ENCODE peak calls at places on chromosomes 13 and 19, in four cellular contexts. N, X, A and M are unnamed samples. For H3K36me3, the result is how much of the 10 kb centered on the place peaks cover.

GRCh38 chr19:30049844-30050667 is 108.0 kb downstream of the URI1 start:
- DNase-seq in N (no peak), X (no peak), A (no peak), M (no peak)

GRCh38 chr19:58350871-58351557 is 2.3 kb downstream of the A1BG start:
- DNase-seq in N (no peak), X (no peak), A (no peak), M (no peak)

GRCh38 chr13:21853779-21854178 is 182.9 kb downstream of the FGF9 start:
- DNase-seq in N (no peak), X (no peak), A (no peak), M (no peak)

GRCh38 chr13:41694902-41695301 is 237.6 kb downstream of the RGCC start:
- DNase-seq in N (peak), X (peak), A (peak), M (no peak)

GRCh38 chr19:51457351-51458013 is 772 bp downstream of the SIGLEC8 start:
- DNase-seq in N (no peak), X (no peak), A (no peak), M (no peak)

GRCh38 chr13:51825165-51825592 is 19.8 kb downstream of the TMEM272 start:
- DNase-seq in N (no peak), X (no peak), A (peak), M (no peak)

GRCh38 chr13:50691176-50691681 is 152.3 kb downstream of the DLEU7 start:
- DNase-seq in N (no peak), X (no peak), A (no peak), M (no peak)

GRCh38 chr19:40221858-40222619 is 3.9 kb upstream of the TTC9B start:
- DNase-seq in N (peak), X (peak), A (peak), M (peak)

GRCh38 chr19:16027528-16027927 is 48.8 kb upstream of the TPM4 start:
- DNase-seq in N (no peak), X (no peak), A (no peak), M (no peak)

GRCh38 chr13:110471156-110471832 is 90.2 kb downstream of the RAB20 start:
- DNase-seq in N (no peak), X (no peak), A (no peak), M (no peak)

GRCh38 chr19:36528921-36529518 is 949 bp upstream of the ZNF260 start:
- DNase-seq in N (no peak), X (no peak), A (peak), M (no peak)

GRCh38 chr13:98451676-98452105 is 125.2 kb downstream of the STK24 start:
- DNase-seq in N (no peak), X (peak), A (no peak), M (no peak)

GRCh38 chr19:42255766-42256750 is 1.1 kb upstream of the ERF start:
- DNase-seq in N (no peak), X (peak), A (no peak), M (no peak)

GRCh38 chr13:81051873-81052272 is 710.9 kb upstream of the SPRY2 start:
- DNase-seq in N (no peak), X (no peak), A (no peak), M (no peak)

GRCh38 chr13:41061914-41062837 is 867 bp downstream of the WBP4 start:
- DNase-seq in N (no peak), X (no peak), A (no peak), M (no peak)

GRCh38 chr13:106432636-106433035 is 102.8 kb downstream of the EFNB2 start:
- DNase-seq in N (no peak), X (no peak), A (no peak), M (no peak)

GRCh38 chr13:27510082-27510481 is 59.7 kb upstream of the MTIF3 start:
- DNase-seq in N (no peak), X (no peak), A (no peak), M (no peak)

GRCh38 chr19:16209266-16209665 is 11.6 kb downstream of the AP1M1 start:
- DNase-seq in N (no peak), X (no peak), A (no peak), M (no peak)

GRCh38 chr19:2561221-2561620 is 85.3 kb downstream of the GADD45B start:
- DNase-seq in N (no peak), X (no peak), A (no peak), M (no peak)

GRCh38 chr19:10138879-10139795 is 19.4 kb upstream of the EIF3G start:
- DNase-seq in N (no peak), X (no peak), A (no peak), M (no peak)

GRCh38 chr19:17183858-17184271 is 31.3 kb upstream of the USE1 start:
- DNase-seq in N (no peak), X (no peak), A (peak), M (peak)

GRCh38 chr19:46390866-46391265 is 22.5 kb downstream of the CCDC8 start:
- DNase-seq in N (no peak), X (no peak), A (no peak), M (no peak)

GRCh38 chr19:13172335-13173128 is 22.3 kb downstream of the IER2 start:
- DNase-seq in N (peak), X (peak), A (no peak), M (peak)

GRCh38 chr19:16896913-16897571 is 8.2 kb downstream of the F2RL3 start:
- DNase-seq in N (peak), X (peak), A (peak), M (no peak)

GRCh38 chr13:32206097-32206740 is 108.9 kb downstream of the ZAR1L start:
- DNase-seq in N (no peak), X (no peak), A (no peak), M (no peak)

GRCh38 chr13:91045351-91046034 is 302.0 kb upstream of the MIR17HG start:
- DNase-seq in N (no peak), X (no peak), A (peak), M (no peak)

GRCh38 chr13:30367296-30367695 is 55.0 kb upstream of the UBE2L5 start:
- DNase-seq in N (no peak), X (no peak), A (no peak), M (no peak)

GRCh38 chr19:18859676-18860301 is 28.0 kb downstream of the UPF1 start:
- DNase-seq in N (no peak), X (no peak), A (no peak), M (no peak)

GRCh38 chr19:56066152-56067023 is 54.7 kb downstream of the ZNF787 start:
- DNase-seq in N (peak), X (peak), A (peak), M (peak)

GRCh38 chr13:95235199-95235726 is 66.0 kb downstream of the ABCC4 start:
- DNase-seq in N (no peak), X (no peak), A (no peak), M (no peak)

GRCh38 chr13:26991508-26992181 is 180.0 kb downstream of the USP12 start:
- DNase-seq in N (no peak), X (no peak), A (no peak), M (no peak)

GRCh38 chr13:99501952-99502310 is 659 bp downstream of the TM9SF2 start:
- DNase-seq in N (peak), X (no peak), A (peak), M (no peak)

GRCh38 chr19:48738557-48739399 is 1.6 kb downstream of the RASIP1 start:
- DNase-seq in N (peak), X (peak), A (peak), M (peak)

GRCh38 chr19:52048604-52049493 is at the start of gene ZNF432:
- DNase-seq in N (peak), X (peak), A (no peak), M (peak)

GRCh38 chr19:31270897-31271568 is 78.2 kb downstream of the TSHZ3 start:
- DNase-seq in N (no peak), X (peak), A (no peak), M (no peak)

DNA sequence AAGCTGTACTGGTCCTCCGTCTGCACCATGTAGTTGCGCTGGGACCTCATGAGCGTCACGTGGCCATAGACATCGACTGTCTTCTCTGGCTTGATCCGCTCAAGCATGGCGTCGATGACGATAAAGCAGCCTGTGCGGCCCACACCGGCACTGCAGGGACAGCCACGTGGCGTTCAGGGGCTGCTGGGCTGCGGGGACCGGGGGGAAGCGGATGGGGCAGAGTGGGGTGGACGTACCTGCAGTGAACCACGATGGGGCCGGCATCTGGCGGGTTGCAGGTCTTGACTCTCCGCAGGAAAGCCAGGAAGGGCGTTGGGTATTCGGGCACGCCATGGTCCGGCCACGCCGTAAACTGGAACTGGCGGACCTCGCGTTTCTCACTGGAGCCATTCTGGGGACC is 128.5 kb downstream of the PTPRS start:
- DNase-seq in N (no peak), X (no peak), A (no peak), M (no peak)
- H3K36me3 ChIP-seq in N (half or more), X (half or more), A (half or more), M (under half)

GRCh38 chr19:343451-343931 is 1.1 kb downstream of the MIER2 start:
- DNase-seq in N (no peak), X (no peak), A (peak), M (no peak)

GRCh38 chr19:342801-343421 is 1.7 kb downstream of the MIER2 start:
- DNase-seq in N (no peak), X (peak), A (no peak), M (no peak)

GRCh38 chr19:340620-341385 is 3.8 kb downstream of the MIER2 start:
- DNase-seq in N (no peak), X (no peak), A (no peak), M (no peak)

GRCh38 chr19:342128-342455 is 2.5 kb downstream of the MIER2 start:
- DNase-seq in N (no peak), X (no peak), A (no peak), M (no peak)

GRCh38 chr19:341386-342127 is 3.0 kb downstream of the MIER2 start:
- DNase-seq in N (no peak), X (no peak), A (no peak), M (no peak)
- H3K4me3 ChIP-seq in N (no peak), X (no peak), A (no peak), M (no peak)

GRCh38 chr19:5148794-5149190 is 179.9 kb downstream of the KDM4B start:
- DNase-seq in N (no peak), X (no peak), A (no peak), M (no peak)
- H3K36me3 ChIP-seq in N (under half), X (half or more), A (under half), M (under half)

GRCh38 chr13:113489171-113489548 is 1.4 kb downstream of the DCUN1D2 start:
- DNase-seq in N (no peak), X (no peak), A (no peak), M (no peak)
- H3K4me3 ChIP-seq in N (peak), X (peak), A (peak), M (peak)

GRCh38 chr13:20019033-20019432 is 60.5 kb downstream of the ZMYM2 start:
- DNase-seq in N (no peak), X (no peak), A (no peak), M (no peak)

GRCh38 chr13:20016649-20017364 is 58.3 kb downstream of the ZMYM2 start:
- DNase-seq in N (no peak), X (no peak), A (no peak), M (no peak)

GRCh38 chr13:20015763-20016162 is 57.2 kb downstream of the ZMYM2 start:
- DNase-seq in N (no peak), X (no peak), A (no peak), M (no peak)

GRCh38 chr13:20017365-20017711 is 58.8 kb downstream of the ZMYM2 start:
- DNase-seq in N (no peak), X (no peak), A (no peak), M (no peak)
- H3K36me3 ChIP-seq in N (under half), X (under half), A (half or more), M (under half)

DNA sequence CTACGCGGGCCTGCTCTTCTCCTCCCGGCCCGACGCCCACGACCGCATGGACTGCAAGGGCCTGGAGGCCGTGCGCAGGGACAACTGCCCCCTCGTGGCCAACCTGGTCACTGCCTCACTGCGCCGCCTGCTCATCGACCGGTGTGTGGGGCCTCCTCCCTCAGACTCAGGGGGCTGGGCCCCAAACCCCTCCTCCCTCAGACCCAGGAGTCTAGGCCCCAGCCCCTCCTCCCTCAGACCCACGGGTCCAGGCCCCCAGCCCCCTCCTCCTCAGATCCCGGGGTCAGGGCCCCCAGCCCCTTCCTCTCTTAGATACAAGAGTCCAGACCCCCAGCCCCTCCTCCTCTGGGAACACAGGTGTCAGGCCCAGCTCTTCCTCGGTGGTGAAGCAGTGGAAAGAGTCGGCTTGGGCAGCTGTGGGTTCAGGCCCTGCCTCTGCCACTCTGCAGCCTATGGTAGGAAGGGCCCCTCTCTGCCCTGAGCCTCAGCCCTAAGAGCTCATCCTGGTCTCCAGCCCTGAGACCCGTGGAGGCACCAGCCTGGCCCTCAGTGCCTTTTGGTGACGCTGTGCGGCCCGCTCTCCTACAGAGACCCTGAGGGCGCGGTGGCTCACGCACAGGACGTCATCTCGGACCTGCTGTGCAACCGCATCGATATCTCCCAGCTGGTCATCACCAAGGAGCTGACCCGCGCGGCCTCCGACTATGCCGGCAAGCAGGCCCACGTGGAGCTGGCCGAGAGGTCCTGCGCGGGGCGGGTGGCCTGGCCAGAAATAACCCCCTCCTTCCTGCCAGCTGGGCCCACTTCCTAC is 3.7 kb upstream of the SPIB start:
- DNase-seq in N (peak), X (peak), A (peak), M (peak)
- H3K4me3 ChIP-seq in N (no peak), X (no peak), A (peak), M (no peak)